ENCODE peak calls at places on chromosomes 11 and 22, in four cellular contexts. N, O, H and R are unnamed samples.

GRCh38 chr22:19962246-19962908 is 20.8 kb upstream of the TXNRD2 start:
- DNase-seq in O (peak; percentile 80), H (peak; percentile 36), N (peak; percentile 85), R (peak; percentile 66)

GRCh38 chr22:19713650-19714319 is 518 bp upstream of the SEPTIN5 start:
- DNase-seq in H (no peak), O (no peak), N (no peak), R (no peak)

GRCh38 chr11:7688238-7688826 is 15.0 kb upstream of the CYB5R2 start:
- DNase-seq in O (peak; percentile 17), N (no peak), H (peak; percentile 17), R (peak; percentile 61)

GRCh38 chr11:126567419-126567818 is 211.9 kb downstream of the ST3GAL4 start:
- DNase-seq in H (no peak), O (no peak), N (no peak), R (no peak)

GRCh38 chr11:115784796-115785521 is 280.7 kb upstream of the CADM1 start:
- DNase-seq in N (peak; percentile 82), H (no peak), O (no peak), R (no peak)

GRCh38 chr11:123062892-123063395 is 1.0 kb upstream of the HSPA8 start:
- DNase-seq in H (no peak), N (peak; percentile 54), O (peak; percentile 40), R (no peak)

GRCh38 chr11:15471028-15471708 is 356.4 kb downstream of the INSC start:
- DNase-seq in O (no peak), N (no peak), H (no peak), R (no peak)

GRCh38 chr11:96388891-96389603 is 665 bp downstream of the CCDC82 start:
- DNase-seq in N (no peak), H (peak; percentile 58), O (peak; percentile 55), R (peak; percentile 39)

GRCh38 chr11:10414181-10414580 is 40.9 kb upstream of the AMPD3 start:
- DNase-seq in O (no peak), N (no peak), H (no peak), R (no peak)

GRCh38 chr11:13009476-13009920 is 382 bp downstream of the RASSF10 start:
- DNase-seq in H (no peak), N (peak; percentile 33), O (peak; percentile 24), R (no peak)

GRCh38 chr22:39739338-39740027 is 154.1 kb downstream of the ENTHD1 start:
- DNase-seq in O (no peak), H (no peak), N (no peak), R (no peak)

GRCh38 chr11:85651118-85651517 is 3.4 kb downstream of the TMEM126A start:
- DNase-seq in N (no peak), O (no peak), H (no peak), R (no peak)

GRCh38 chr22:27686534-27686933 is 115.0 kb downstream of the MN1 start:
- DNase-seq in N (no peak), H (no peak), O (peak; percentile 68), R (peak; percentile 16)

GRCh38 chr22:48960576-48960975 is 867.1 kb downstream of the BRD1 start:
- DNase-seq in N (no peak), O (no peak), H (no peak), R (no peak)

GRCh38 chr11:113446938-113447337 is 28.3 kb downstream of the DRD2 start:
- DNase-seq in N (no peak), O (no peak), H (peak; percentile 57), R (peak; percentile 7)

GRCh38 chr11:8988329-8989234 is 15.2 kb downstream of the NRIP3 start:
- DNase-seq in N (no peak), H (peak; percentile 38), O (peak; percentile 41), R (no peak)

GRCh38 chr11:125174057-125174456 is 9.5 kb downstream of the PKNOX2 start:
- DNase-seq in H (no peak), O (no peak), N (no peak), R (no peak)